ENCODE peak calls at places on chromosome 22, in seven cellular contexts. One of them, this sample, is unnamed.

GRCh38 chr22:20531404-20532181 is 24.2 kb downstream of the MED15 start:
- DNase-seq in A549: peak; percentile 68
- DNase-seq in GM12878: no peak
- DNase-seq in HCT116: peak; percentile 79
- DNase-seq in K562: no peak
- DNase-seq in HepG2: peak; percentile 39
- DNase-seq in SK-N-SH: peak; percentile 78
- DNase-seq in this sample: no peak

GRCh38 chr22:27238935-27239510 is 562.5 kb downstream of the MN1 start:
- DNase-seq in A549: peak; percentile 57
- DNase-seq in GM12878: no peak
- DNase-seq in HCT116: no peak
- DNase-seq in K562: peak; percentile 24
- DNase-seq in HepG2: no peak
- DNase-seq in SK-N-SH: peak; percentile 87
- DNase-seq in this sample: no peak

GRCh38 chr22:50403701-50404101 is 60.6 kb downstream of the PPP6R2 start:
- DNase-seq in A549: no peak
- DNase-seq in GM12878: no peak
- DNase-seq in HCT116: no peak
- DNase-seq in K562: no peak
- DNase-seq in HepG2: no peak
- DNase-seq in SK-N-SH: peak; percentile 77
- DNase-seq in this sample: no peak

GRCh38 chr22:19880786-19881569 is 26.3 kb upstream of the GNB1L start:
- DNase-seq in A549: peak; percentile 97
- DNase-seq in GM12878: no peak
- DNase-seq in HCT116: peak; percentile 41
- DNase-seq in K562: no peak
- DNase-seq in HepG2: peak; percentile 96
- DNase-seq in SK-N-SH: peak; percentile 51
- DNase-seq in this sample: no peak

GRCh38 chr22:49717322-49717919 is 110.3 kb downstream of the BRD1 start:
- DNase-seq in A549: no peak
- DNase-seq in GM12878: no peak
- DNase-seq in HCT116: no peak
- DNase-seq in K562: no peak
- DNase-seq in HepG2: no peak
- DNase-seq in SK-N-SH: no peak
- DNase-seq in this sample: no peak

GRCh38 chr22:25987948-25988347 is 181.3 kb upstream of the SEZ6L start:
- DNase-seq in A549: no peak
- DNase-seq in GM12878: no peak
- DNase-seq in HCT116: no peak
- DNase-seq in K562: no peak
- DNase-seq in HepG2: no peak
- DNase-seq in SK-N-SH: peak; percentile 27
- DNase-seq in this sample: peak; percentile 81

GRCh38 chr22:44664149-44664548 is 37.9 kb upstream of the PRR5 start:
- DNase-seq in A549: no peak
- DNase-seq in GM12878: no peak
- DNase-seq in HCT116: no peak
- DNase-seq in K562: no peak
- DNase-seq in HepG2: no peak
- DNase-seq in SK-N-SH: peak; percentile 52
- DNase-seq in this sample: peak; percentile 80

GRCh38 chr22:26168934-26169311 is 339 bp upstream of the SEZ6L start:
- DNase-seq in A549: no peak
- DNase-seq in GM12878: no peak
- DNase-seq in HCT116: no peak
- DNase-seq in K562: no peak
- DNase-seq in HepG2: no peak
- DNase-seq in SK-N-SH: no peak
- DNase-seq in this sample: no peak

GRCh38 chr22:44304354-44304753 is 8.4 kb downstream of the SHISAL1 start:
- DNase-seq in A549: no peak
- DNase-seq in GM12878: no peak
- DNase-seq in HCT116: no peak
- DNase-seq in K562: no peak
- DNase-seq in HepG2: no peak
- DNase-seq in SK-N-SH: no peak
- DNase-seq in this sample: peak; percentile 25

GRCh38 chr22:39616781-39617180 is 46.2 kb downstream of the CACNA1I start:
- DNase-seq in A549: no peak
- DNase-seq in GM12878: no peak
- DNase-seq in HCT116: no peak
- DNase-seq in K562: no peak
- DNase-seq in HepG2: no peak
- DNase-seq in SK-N-SH: no peak
- DNase-seq in this sample: no peak

GRCh38 chr22:26320469-26320868 is 108.6 kb upstream of the ASPHD2 start:
- DNase-seq in A549: no peak
- DNase-seq in GM12878: no peak
- DNase-seq in HCT116: no peak
- DNase-seq in K562: no peak
- DNase-seq in HepG2: no peak
- DNase-seq in SK-N-SH: no peak
- DNase-seq in this sample: no peak

GRCh38 chr22:20116376-20116950 is 559 bp downstream of the RANBP1 start:
- DNase-seq in A549: no peak
- DNase-seq in GM12878: no peak
- DNase-seq in HCT116: no peak
- DNase-seq in K562: peak; percentile 88
- DNase-seq in HepG2: no peak
- DNase-seq in SK-N-SH: no peak
- DNase-seq in this sample: no peak

GRCh38 chr22:50068096-50068495 is 10.0 kb upstream of the TTLL8 start:
- DNase-seq in A549: no peak
- DNase-seq in GM12878: no peak
- DNase-seq in HCT116: no peak
- DNase-seq in K562: no peak
- DNase-seq in HepG2: no peak
- DNase-seq in SK-N-SH: no peak
- DNase-seq in this sample: no peak

GRCh38 chr22:38704568-38705234 is 1.0 kb upstream of the GTPBP1 start:
- DNase-seq in A549: no peak
- DNase-seq in GM12878: no peak
- DNase-seq in HCT116: no peak
- DNase-seq in K562: no peak
- DNase-seq in HepG2: peak; percentile 44
- DNase-seq in SK-N-SH: no peak
- DNase-seq in this sample: no peak

GRCh38 chr22:32926600-32926999 is 125.1 kb downstream of the TIMP3 start:
- DNase-seq in A549: peak; percentile 3
- DNase-seq in GM12878: no peak
- DNase-seq in HCT116: peak; percentile 21
- DNase-seq in K562: peak; percentile 26
- DNase-seq in HepG2: peak; percentile 44
- DNase-seq in SK-N-SH: no peak
- DNase-seq in this sample: peak; percentile 54
- TF ChIP-seq CTCF in A549: peak; percentile 31
- TF ChIP-seq CTCF in GM12878: peak; percentile 38
- TF ChIP-seq CTCF in HCT116: peak; percentile 69
- TF ChIP-seq CTCF in K562: peak; percentile 60
- TF ChIP-seq CTCF in HepG2: peak; percentile 78
- TF ChIP-seq CTCF in SK-N-SH: peak; percentile 52
- TF ChIP-seq CTCF in this sample: peak; percentile 48

GRCh38 chr22:42814215-42814614 is 42.9 kb downstream of the ARFGAP3 start:
- DNase-seq in A549: no peak
- DNase-seq in GM12878: peak; percentile 12
- DNase-seq in HCT116: no peak
- DNase-seq in K562: no peak
- DNase-seq in HepG2: peak; percentile 42
- DNase-seq in SK-N-SH: no peak
- DNase-seq in this sample: no peak
- TF ChIP-seq MAX in A549: no peak
- TF ChIP-seq MAX in GM12878: no peak
- TF ChIP-seq MAX in HCT116: no peak
- TF ChIP-seq MAX in K562: no peak
- TF ChIP-seq MAX in HepG2: no peak
- TF ChIP-seq MAX in SK-N-SH: no peak
- TF ChIP-seq MAX in this sample: no peak

GRCh38 chr22:46606886-46607285 is 13.3 kb upstream of the GRAMD4 start:
- DNase-seq in A549: no peak
- DNase-seq in GM12878: no peak
- DNase-seq in HCT116: no peak
- DNase-seq in K562: no peak
- DNase-seq in HepG2: no peak
- DNase-seq in SK-N-SH: no peak
- DNase-seq in this sample: no peak

GRCh38 chr22:46607483-46608114 is 12.6 kb upstream of the GRAMD4 start:
- DNase-seq in A549: no peak
- DNase-seq in GM12878: no peak
- DNase-seq in HCT116: no peak
- DNase-seq in K562: no peak
- DNase-seq in HepG2: no peak
- DNase-seq in SK-N-SH: no peak
- DNase-seq in this sample: no peak

GRCh38 chr22:46605117-46605516 is 15.1 kb upstream of the GRAMD4 start:
- DNase-seq in A549: no peak
- DNase-seq in GM12878: no peak
- DNase-seq in HCT116: no peak
- DNase-seq in K562: no peak
- DNase-seq in HepG2: no peak
- DNase-seq in SK-N-SH: no peak
- DNase-seq in this sample: no peak

GRCh38 chr22:46602025-46602424 is 18.2 kb upstream of the GRAMD4 start:
- DNase-seq in A549: no peak
- DNase-seq in GM12878: no peak
- DNase-seq in HCT116: no peak
- DNase-seq in K562: no peak
- DNase-seq in HepG2: no peak
- DNase-seq in SK-N-SH: no peak
- DNase-seq in this sample: peak; percentile 94

GRCh38 chr22:46604306-46604690 is 15.9 kb upstream of the GRAMD4 start:
- DNase-seq in A549: no peak
- DNase-seq in GM12878: peak; percentile 59
- DNase-seq in HCT116: no peak
- DNase-seq in K562: peak; percentile 91
- DNase-seq in HepG2: no peak
- DNase-seq in SK-N-SH: no peak
- DNase-seq in this sample: peak; percentile 98
- H3K4me3 ChIP-seq in A549: no peak overlapping the region
- H3K4me3 ChIP-seq in GM12878: peak overlapping the region; percentile 15
- H3K4me3 ChIP-seq in HCT116: no peak overlapping the region
- H3K4me3 ChIP-seq in K562: peak overlapping the region; percentile 23
- H3K4me3 ChIP-seq in HepG2: no peak overlapping the region
- H3K4me3 ChIP-seq in SK-N-SH: no peak overlapping the region
- H3K4me3 ChIP-seq in this sample: peak overlapping the region; percentile 43

DNA sequence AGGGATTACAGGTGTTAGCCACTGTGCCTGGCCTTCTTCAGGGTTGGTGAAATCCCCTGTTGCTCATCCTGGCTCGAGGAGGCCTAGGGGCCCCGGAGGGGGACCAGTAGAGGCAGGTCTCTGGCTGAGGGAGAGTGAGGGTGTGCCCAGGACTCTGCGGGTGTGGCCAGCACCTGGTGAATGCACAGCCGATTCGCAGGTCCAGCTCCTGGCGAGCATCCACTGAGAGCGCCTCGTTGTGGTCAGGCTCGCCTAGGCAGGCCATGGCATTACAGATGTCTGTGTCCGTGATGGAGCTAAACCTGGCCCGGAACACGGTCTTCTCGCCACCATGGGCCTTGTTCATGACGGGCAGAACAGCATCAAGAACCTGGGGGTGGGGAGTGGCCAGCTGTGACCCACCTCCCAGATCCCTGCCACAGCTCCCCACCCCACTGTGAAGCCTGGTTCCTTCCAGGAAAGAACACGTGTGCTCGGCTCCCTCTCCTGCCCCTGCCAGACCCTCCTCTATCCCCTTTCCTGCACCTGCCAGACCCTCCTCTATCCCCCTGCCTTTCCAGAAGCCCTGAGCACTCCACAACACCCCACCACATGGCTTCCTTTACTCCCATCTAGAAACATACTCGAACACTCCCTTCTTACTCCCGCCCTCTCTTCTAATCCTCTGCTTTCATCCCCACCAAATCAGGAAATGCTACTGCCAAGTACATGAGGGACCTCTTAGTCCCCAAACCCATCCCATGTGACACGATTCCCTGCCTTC is 12.4 kb downstream of the TOP3B start:
- DNase-seq in A549: no peak
- DNase-seq in GM12878: no peak
- DNase-seq in HCT116: no peak
- DNase-seq in K562: no peak
- DNase-seq in HepG2: no peak
- DNase-seq in SK-N-SH: no peak
- DNase-seq in this sample: no peak
- TF ChIP-seq CTCF in A549: no peak
- TF ChIP-seq CTCF in GM12878: no peak
- TF ChIP-seq CTCF in HCT116: no peak
- TF ChIP-seq CTCF in K562: no peak
- TF ChIP-seq CTCF in HepG2: no peak
- TF ChIP-seq CTCF in SK-N-SH: no peak
- TF ChIP-seq CTCF in this sample: no peak

GRCh38 chr22:37206118-37206840 is 6.0 kb downstream of the SSTR3 start:
- DNase-seq in A549: no peak
- DNase-seq in GM12878: no peak
- DNase-seq in HCT116: no peak
- DNase-seq in K562: no peak
- DNase-seq in HepG2: no peak
- DNase-seq in SK-N-SH: no peak
- DNase-seq in this sample: no peak

GRCh38 chr22:37206841-37207821 is 5.1 kb downstream of the SSTR3 start:
- DNase-seq in A549: no peak
- DNase-seq in GM12878: no peak
- DNase-seq in HCT116: no peak
- DNase-seq in K562: no peak
- DNase-seq in HepG2: no peak
- DNase-seq in SK-N-SH: no peak
- DNase-seq in this sample: no peak

GRCh38 chr22:37203354-37204044 is 8.8 kb downstream of the SSTR3 start:
- DNase-seq in A549: no peak
- DNase-seq in GM12878: no peak
- DNase-seq in HCT116: no peak
- DNase-seq in K562: peak; percentile 31
- DNase-seq in HepG2: no peak
- DNase-seq in SK-N-SH: no peak
- DNase-seq in this sample: no peak

GRCh38 chr22:37204045-37204655 is 8.1 kb downstream of the SSTR3 start:
- DNase-seq in A549: no peak
- DNase-seq in GM12878: no peak
- DNase-seq in HCT116: no peak
- DNase-seq in K562: no peak
- DNase-seq in HepG2: no peak
- DNase-seq in SK-N-SH: no peak
- DNase-seq in this sample: no peak

DNA sequence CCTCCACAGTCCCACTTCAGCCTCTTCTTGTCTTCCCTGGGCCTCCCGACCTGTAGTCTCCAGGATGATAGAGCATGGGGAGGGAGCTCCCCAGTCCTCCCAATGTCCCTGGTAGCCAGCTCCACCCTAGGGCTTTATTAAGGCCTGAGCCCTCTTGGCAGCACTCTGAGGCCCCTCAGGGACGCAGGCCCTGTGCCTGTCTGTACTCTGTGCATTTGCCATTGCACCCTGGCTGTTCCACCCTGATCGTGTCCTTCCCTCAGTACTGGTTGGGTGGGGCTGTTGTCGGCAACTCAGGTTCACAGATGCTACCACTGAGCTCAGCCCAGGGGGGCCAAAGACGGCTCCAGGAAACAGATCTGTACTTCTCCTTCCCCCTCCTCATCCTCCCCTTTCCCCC is 7.2 kb downstream of the SSTR3 start:
- DNase-seq in A549: no peak
- DNase-seq in GM12878: no peak
- DNase-seq in HCT116: no peak
- DNase-seq in K562: no peak
- DNase-seq in HepG2: no peak
- DNase-seq in SK-N-SH: peak; percentile 7
- DNase-seq in this sample: no peak
- TF ChIP-seq MAX in A549: no peak
- TF ChIP-seq MAX in GM12878: no peak
- TF ChIP-seq MAX in HCT116: no peak
- TF ChIP-seq MAX in K562: no peak
- TF ChIP-seq MAX in HepG2: no peak
- TF ChIP-seq MAX in SK-N-SH: no peak
- TF ChIP-seq MAX in this sample: no peak